ENCODE peak calls at places on chromosomes 4 and X, in six cellular contexts. One of them, this sample, is unnamed.

GRCh38 chr4:2552806-2553205 is 16.4 kb downstream of the FAM193A start:
- DNase-seq in stomach: no peak
- DNase-seq in lower lobe of right lung: peak; percentile 17
- DNase-seq in Panc1: no peak
- DNase-seq in H1: no peak
- DNase-seq in uterus: no peak
- DNase-seq in this sample: no peak

GRCh38 chrX:47209508-47210238 is 8.8 kb upstream of the CDK16 start:
- DNase-seq in Panc1: no peak
- DNase-seq in lower lobe of right lung: no peak
- DNase-seq in uterus: no peak
- DNase-seq in H1: no peak
- DNase-seq in stomach: no peak
- DNase-seq in this sample: no peak

GRCh38 chr4:138797646-138798045 is 217.9 kb upstream of the NOCT start:
- DNase-seq in lower lobe of right lung: no peak
- DNase-seq in Panc1: no peak
- DNase-seq in H1: no peak
- DNase-seq in uterus: no peak
- DNase-seq in stomach: no peak
- DNase-seq in this sample: no peak

GRCh38 chrX:22538581-22538980 is 265.9 kb downstream of the CBLL2 start:
- DNase-seq in uterus: no peak
- DNase-seq in lower lobe of right lung: no peak
- DNase-seq in stomach: no peak
- DNase-seq in Panc1: no peak
- DNase-seq in H1: no peak
- DNase-seq in this sample: no peak

GRCh38 chrX:135434258-135435138 is 12.8 kb downstream of the SMIM10L2A start:
- DNase-seq in H1: no peak
- DNase-seq in Panc1: no peak
- DNase-seq in uterus: no peak
- DNase-seq in lower lobe of right lung: no peak
- DNase-seq in stomach: no peak
- DNase-seq in this sample: no peak

GRCh38 chr4:118279920-118280432 is 72.8 kb downstream of the PRSS12 start:
- DNase-seq in Panc1: no peak
- DNase-seq in stomach: no peak
- DNase-seq in uterus: no peak
- DNase-seq in lower lobe of right lung: no peak
- DNase-seq in H1: no peak
- DNase-seq in this sample: no peak

GRCh38 chr4:105023668-105024055 is 123.0 kb upstream of the TET2 start:
- DNase-seq in uterus: no peak
- DNase-seq in Panc1: no peak
- DNase-seq in H1: no peak
- DNase-seq in lower lobe of right lung: no peak
- DNase-seq in stomach: no peak
- DNase-seq in this sample: no peak

GRCh38 chr4:165765053-165765452 is 108.0 kb upstream of the TLL1 start:
- DNase-seq in lower lobe of right lung: no peak
- DNase-seq in Panc1: no peak
- DNase-seq in H1: no peak
- DNase-seq in uterus: no peak
- DNase-seq in stomach: no peak
- DNase-seq in this sample: no peak

GRCh38 chrX:45172890-45173289 is 27.8 kb downstream of the DIPK2B start:
- DNase-seq in Panc1: peak; percentile 5
- DNase-seq in H1: no peak
- DNase-seq in uterus: no peak
- DNase-seq in lower lobe of right lung: no peak
- DNase-seq in stomach: no peak
- DNase-seq in this sample: no peak

GRCh38 chr4:169612869-169613859 is 781 bp upstream of the NEK1 start:
- DNase-seq in Panc1: peak; percentile 60
- DNase-seq in uterus: peak; percentile 72
- DNase-seq in lower lobe of right lung: peak; percentile 70
- DNase-seq in H1: peak; percentile 41
- DNase-seq in stomach: peak; percentile 71
- DNase-seq in this sample: peak; percentile 77

GRCh38 chrX:49934148-49934547 is 11.8 kb downstream of the CLCN5 start:
- DNase-seq in stomach: no peak
- DNase-seq in Panc1: no peak
- DNase-seq in uterus: no peak
- DNase-seq in H1: no peak
- DNase-seq in lower lobe of right lung: no peak
- DNase-seq in this sample: no peak

GRCh38 chr4:131764730-131765129 is 1384.4 kb upstream of the PCDH10 start:
- DNase-seq in uterus: no peak
- DNase-seq in lower lobe of right lung: no peak
- DNase-seq in Panc1: no peak
- DNase-seq in H1: no peak
- DNase-seq in stomach: no peak
- DNase-seq in this sample: no peak

GRCh38 chrX:47143894-47144625 is 442 bp downstream of the NDUFB11 start:
- DNase-seq in lower lobe of right lung: peak; percentile 51
- DNase-seq in stomach: no peak
- DNase-seq in Panc1: no peak
- DNase-seq in uterus: no peak
- DNase-seq in H1: no peak
- DNase-seq in this sample: peak; percentile 41

GRCh38 chr4:37666625-37667071 is 19.5 kb downstream of the RELL1 start:
- DNase-seq in H1: no peak
- DNase-seq in stomach: peak; percentile 77
- DNase-seq in lower lobe of right lung: no peak
- DNase-seq in Panc1: peak; percentile 92
- DNase-seq in uterus: peak; percentile 41
- DNase-seq in this sample: no peak

GRCh38 chrX:45749375-45749774 is 548.7 kb upstream of the DIPK2B start:
- DNase-seq in Panc1: no peak
- DNase-seq in stomach: no peak
- DNase-seq in lower lobe of right lung: no peak
- DNase-seq in H1: no peak
- DNase-seq in uterus: no peak
- DNase-seq in this sample: no peak

GRCh38 chr4:133929540-133929939 is 272.0 kb downstream of the PABPC4L start:
- DNase-seq in uterus: no peak
- DNase-seq in Panc1: no peak
- DNase-seq in H1: no peak
- DNase-seq in lower lobe of right lung: no peak
- DNase-seq in stomach: no peak
- DNase-seq in this sample: no peak

GRCh38 chr4:73407227-73407673 is 3.2 kb downstream of the ALB start:
- DNase-seq in Panc1: no peak
- DNase-seq in H1: no peak
- DNase-seq in uterus: no peak
- DNase-seq in lower lobe of right lung: no peak
- DNase-seq in stomach: no peak
- DNase-seq in this sample: no peak

GRCh38 chr4:22897520-22898108 is 204.9 kb downstream of the GBA3 start:
- DNase-seq in Panc1: peak; percentile 18
- DNase-seq in uterus: no peak
- DNase-seq in H1: peak; percentile 29
- DNase-seq in lower lobe of right lung: no peak
- DNase-seq in stomach: peak; percentile 28
- DNase-seq in this sample: no peak

GRCh38 chr4:48963042-48963679 is 22.9 kb upstream of the CWH43 start:
- DNase-seq in uterus: peak; percentile 61
- DNase-seq in stomach: peak; percentile 74
- DNase-seq in Panc1: peak; percentile 70
- DNase-seq in lower lobe of right lung: peak; percentile 63
- DNase-seq in H1: peak; percentile 27
- DNase-seq in this sample: peak; percentile 70

DNA sequence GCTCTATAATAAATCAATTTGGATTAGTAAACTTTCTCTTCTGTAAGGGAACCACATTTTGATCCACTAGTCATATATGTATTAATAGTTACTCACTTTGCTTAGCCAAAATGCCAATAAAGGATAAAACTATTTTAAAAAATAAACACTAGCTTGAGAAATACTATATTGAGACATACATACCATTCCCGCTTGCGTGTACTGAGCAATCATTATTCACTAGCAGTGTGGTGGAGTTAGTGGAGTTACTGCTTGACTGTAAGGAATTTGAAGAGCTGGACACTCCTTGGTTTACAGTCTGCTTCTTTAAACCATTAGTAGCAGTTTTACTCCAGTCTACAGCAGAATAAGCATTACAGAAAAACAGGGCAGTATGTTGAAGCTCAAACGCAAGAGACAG is 10.8 kb upstream of the PHKA2 start:
- DNase-seq in lower lobe of right lung: no peak
- DNase-seq in uterus: no peak
- DNase-seq in H1: no peak
- DNase-seq in Panc1: no peak
- DNase-seq in stomach: no peak
- DNase-seq in this sample: no peak
- TF ChIP-seq CTCF in lower lobe of right lung: no peak
- TF ChIP-seq CTCF in uterus: no peak
- TF ChIP-seq CTCF in H1: no peak
- TF ChIP-seq CTCF in Panc1: no peak
- TF ChIP-seq CTCF in stomach: no peak
- TF ChIP-seq CTCF in this sample: no peak

GRCh38 chr4:6824071-6824470 is 41.5 kb downstream of the KIAA0232 start:
- DNase-seq in H1: no peak
- DNase-seq in lower lobe of right lung: no peak
- DNase-seq in Panc1: no peak
- DNase-seq in stomach: no peak
- DNase-seq in uterus: no peak
- DNase-seq in this sample: no peak

GRCh38 chr4:6815029-6815836 is 32.7 kb downstream of the KIAA0232 start:
- DNase-seq in H1: no peak
- DNase-seq in uterus: no peak
- DNase-seq in stomach: no peak
- DNase-seq in lower lobe of right lung: no peak
- DNase-seq in Panc1: no peak
- DNase-seq in this sample: no peak

GRCh38 chr4:6820695-6821094 is 38.2 kb downstream of the KIAA0232 start:
- DNase-seq in stomach: no peak
- DNase-seq in Panc1: no peak
- DNase-seq in lower lobe of right lung: no peak
- DNase-seq in uterus: no peak
- DNase-seq in H1: no peak
- DNase-seq in this sample: no peak

GRCh38 chr4:6813725-6814124 is 31.2 kb downstream of the KIAA0232 start:
- DNase-seq in H1: no peak
- DNase-seq in stomach: no peak
- DNase-seq in lower lobe of right lung: no peak
- DNase-seq in uterus: no peak
- DNase-seq in Panc1: no peak
- DNase-seq in this sample: no peak

GRCh38 chr4:6819295-6819694 is 36.8 kb downstream of the KIAA0232 start:
- DNase-seq in stomach: no peak
- DNase-seq in uterus: no peak
- DNase-seq in lower lobe of right lung: no peak
- DNase-seq in Panc1: no peak
- DNase-seq in H1: no peak
- DNase-seq in this sample: no peak
- H3K9me3 ChIP-seq in stomach: peaks cover 11% of the 10 kb centered on the region
- H3K9me3 ChIP-seq in uterus: no peaks in the 10 kb centered on the region
- H3K9me3 ChIP-seq in lower lobe of right lung: peaks cover 17% of the 10 kb centered on the region
- H3K9me3 ChIP-seq in Panc1: no peaks in the 10 kb centered on the region
- H3K9me3 ChIP-seq in H1: peaks cover 7% of the 10 kb centered on the region
- H3K9me3 ChIP-seq in this sample: no peaks in the 10 kb centered on the region

GRCh38 chr4:6280365-6280996 is 10.8 kb downstream of the WFS1 start:
- DNase-seq in Panc1: no peak
- DNase-seq in lower lobe of right lung: no peak
- DNase-seq in uterus: no peak
- DNase-seq in H1: no peak
- DNase-seq in stomach: no peak
- DNase-seq in this sample: no peak

GRCh38 chr4:6278801-6279197 is 9.1 kb downstream of the WFS1 start:
- DNase-seq in Panc1: no peak
- DNase-seq in lower lobe of right lung: no peak
- DNase-seq in stomach: no peak
- DNase-seq in H1: no peak
- DNase-seq in uterus: peak; percentile 66
- DNase-seq in this sample: no peak

GRCh38 chr4:6281436-6282144 is 11.9 kb downstream of the WFS1 start:
- DNase-seq in Panc1: no peak
- DNase-seq in uterus: peak; percentile 47
- DNase-seq in lower lobe of right lung: no peak
- DNase-seq in H1: no peak
- DNase-seq in stomach: no peak
- DNase-seq in this sample: no peak

GRCh38 chr4:6277935-6278800 is 8.5 kb downstream of the WFS1 start:
- DNase-seq in Panc1: no peak
- DNase-seq in lower lobe of right lung: no peak
- DNase-seq in stomach: no peak
- DNase-seq in H1: no peak
- DNase-seq in uterus: no peak
- DNase-seq in this sample: no peak

DNA sequence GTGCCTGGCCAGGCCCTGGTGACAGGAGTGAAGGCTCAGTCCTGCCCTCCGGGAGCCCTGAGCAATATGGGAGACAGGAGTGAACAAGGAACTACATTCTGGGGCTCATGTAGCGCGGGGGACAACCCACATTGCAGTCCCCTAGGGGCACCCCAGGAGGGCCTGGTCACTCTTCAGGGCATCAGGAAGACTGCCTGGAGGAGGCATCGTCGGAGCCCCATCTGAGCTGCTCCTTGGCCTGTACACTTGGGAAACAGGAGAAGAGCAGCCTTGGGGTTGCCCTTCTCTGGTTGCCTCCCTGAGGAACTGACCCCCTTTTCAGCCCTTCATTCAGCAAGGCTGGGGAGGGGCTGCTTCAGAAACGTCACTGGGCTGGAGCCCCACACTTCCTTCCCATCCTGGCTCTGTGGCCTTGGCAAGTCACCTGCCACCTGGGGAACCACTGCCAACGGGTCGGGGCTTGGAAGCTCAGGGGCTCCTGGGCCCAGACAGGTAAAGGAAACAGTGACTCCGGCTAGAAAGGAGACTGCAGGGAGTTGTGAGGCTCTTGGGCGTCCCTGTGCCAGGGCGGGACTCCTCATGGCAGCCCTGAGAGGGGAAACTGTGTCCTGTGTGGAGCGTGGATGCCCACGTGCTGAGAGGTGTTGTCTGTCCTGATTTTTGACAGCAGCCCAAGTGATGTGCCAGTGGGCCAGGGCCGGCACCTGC is 10.1 kb downstream of the WFS1 start:
- DNase-seq in stomach: no peak
- DNase-seq in uterus: no peak
- DNase-seq in Panc1: no peak
- DNase-seq in lower lobe of right lung: no peak
- DNase-seq in H1: no peak
- DNase-seq in this sample: no peak
- H3K4me1 ChIP-seq in stomach: peaks cover 68% of the 10 kb centered on the region
- H3K4me1 ChIP-seq in uterus: peaks cover 25% of the 10 kb centered on the region
- H3K4me1 ChIP-seq in Panc1: peaks cover 3% of the 10 kb centered on the region
- H3K4me1 ChIP-seq in lower lobe of right lung: peaks cover 83% of the 10 kb centered on the region
- H3K4me1 ChIP-seq in H1: peaks cover 4% of the 10 kb centered on the region
- H3K4me1 ChIP-seq in this sample: no peaks in the 10 kb centered on the region

DNA sequence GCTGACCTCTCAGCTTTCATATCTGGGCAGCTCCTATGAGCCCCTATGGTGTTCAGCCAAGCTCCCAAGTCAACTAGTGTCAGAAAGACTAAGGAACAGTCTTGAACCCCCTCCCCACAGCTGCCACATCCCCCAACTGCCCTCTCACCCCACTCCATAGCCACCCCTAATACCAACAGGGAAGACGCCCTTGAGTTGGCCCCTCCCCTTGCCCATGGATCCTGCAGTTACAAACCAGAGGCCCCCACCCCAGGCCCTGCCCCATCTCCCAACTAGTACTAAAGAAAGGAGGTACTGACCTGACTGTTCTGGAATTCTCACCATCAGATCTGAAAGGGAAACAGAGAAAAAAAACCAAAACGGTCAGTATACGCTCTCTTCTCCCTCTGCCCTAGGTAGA is 10.2 kb upstream of the IQSEC2 start:
- DNase-seq in H1: no peak
- DNase-seq in stomach: no peak
- DNase-seq in Panc1: no peak
- DNase-seq in uterus: no peak
- DNase-seq in lower lobe of right lung: no peak
- DNase-seq in this sample: no peak
- TF ChIP-seq CTCF in H1: no peak
- TF ChIP-seq CTCF in stomach: no peak
- TF ChIP-seq CTCF in Panc1: no peak
- TF ChIP-seq CTCF in uterus: no peak
- TF ChIP-seq CTCF in lower lobe of right lung: no peak
- TF ChIP-seq CTCF in this sample: no peak